ENCODE peak calls at places on chromosomes 12 and 14, in four cellular contexts. N is dermis microvascular lymphatic vessel endothelial cell, O is HFFc6, P is IMR-90. G is an unnamed sample.
A peak's percentile ranks its signal among the peaks of the same experiment; 100 is the strongest.

GRCh38 chr14:23009483-23009938 is 432 bp downstream of the C14orf93 start:
- DNase-seq in N (no peak), P (no peak), O (no peak), G (no peak)

GRCh38 chr12:65941388-65941787 is 117.1 kb downstream of the HMGA2 start:
- DNase-seq in O (peak; percentile 91), N (peak; percentile 67), P (peak; percentile 95), G (peak; percentile 66)

GRCh38 chr12:84911331-84912190 is 1.0 kb downstream of the SLC6A15 start:
- DNase-seq in O (peak; percentile 13), P (peak; percentile 56), N (peak; percentile 55), G (peak; percentile 93)

GRCh38 chr12:115492553-115492952 is 784.9 kb downstream of the MED13L start:
- DNase-seq in O (no peak), N (no peak), P (no peak), G (no peak)

GRCh38 chr14:93903342-93904184 is 23.6 kb upstream of the FAM181A start:
- DNase-seq in P (no peak), N (no peak), O (no peak), G (no peak)

GRCh38 chr12:71461787-71462328 is 22.3 kb downstream of the LGR5 start:
- DNase-seq in O (no peak), N (no peak), P (no peak), G (no peak)

GRCh38 chr14:95248422-95248821 is 71.3 kb downstream of the CLMN start:
- DNase-seq in N (peak; percentile 29), P (no peak), O (no peak), G (no peak)

GRCh38 chr14:35412281-35413057 is 7.9 kb upstream of the NFKBIA start:
- DNase-seq in N (no peak), O (no peak), P (no peak), G (peak; percentile 19)

GRCh38 chr12:27822076-27822712 is 42.2 kb upstream of the MANSC4 start:
- DNase-seq in O (peak; percentile 84), P (peak; percentile 97), N (peak; percentile 98), G (peak; percentile 85)

GRCh38 chr14:68941820-68942219 is 37.3 kb downstream of the ACTN1 start:
- DNase-seq in O (peak; percentile 98), P (peak; percentile 90), N (peak; percentile 71), G (peak; percentile 82)